ENCODE peak calls at places on chromosomes 5 and 9, in seven cellular contexts. A, E, U, I, W, C and S are unnamed samples.
A peak's percentile ranks its signal among the peaks of the same experiment; 100 is the strongest.

GRCh38 chr9:35972093-35972492 is 14.1 kb upstream of the OR2S2 start:
- DNase-seq in A (no peak), I (no peak), C (no peak), U (no peak), W (no peak), E (no peak), S (no peak)

GRCh38 chr9:130530932-130531331 is 48.4 kb upstream of the FUBP3 start:
- DNase-seq in A (peak; percentile 51), E (peak; percentile 54), U (no peak), I (no peak), C (no peak), W (peak; percentile 63), S (no peak)

GRCh38 chr9:110602281-110602680 is 22.7 kb upstream of the SVEP1 start:
- DNase-seq in C (no peak), I (no peak), U (no peak), E (no peak), W (no peak), A (no peak), S (no peak)

GRCh38 chr5:96012399-96012798 is 50.7 kb upstream of the ELL2 start:
- DNase-seq in I (no peak), C (no peak), E (no peak), U (no peak), W (no peak), A (no peak), S (no peak)

GRCh38 chr9:27090231-27090630 is 18.8 kb upstream of the TEK start:
- DNase-seq in A (no peak), E (no peak), I (no peak), C (no peak), W (no peak), U (no peak), S (no peak)

GRCh38 chr9:123343428-123344272 is 12.3 kb upstream of the CRB2 start:
- DNase-seq in I (no peak), W (no peak), E (no peak), A (no peak), U (no peak), C (no peak), S (no peak)

GRCh38 chr5:150516011-150516410 is 8.1 kb downstream of the NDST1 start:
- DNase-seq in C (no peak), A (peak; percentile 70), U (no peak), E (no peak), W (peak; percentile 90), I (no peak), S (peak; percentile 90)

GRCh38 chr9:75907329-75907728 is 16.9 kb downstream of the PCSK5 start:
- DNase-seq in A (no peak), U (no peak), E (no peak), W (peak; percentile 66), C (no peak), I (no peak), S (no peak)

GRCh38 chr5:173395257-173395932 is 67.2 kb upstream of the STC2 start:
- DNase-seq in I (peak; percentile 6), A (no peak), E (no peak), U (no peak), W (no peak), C (no peak), S (no peak)

GRCh38 chr5:38802125-38802524 is 43.7 kb upstream of the OSMR start:
- DNase-seq in C (no peak), A (no peak), U (no peak), I (no peak), W (no peak), E (no peak), S (no peak)

DNA sequence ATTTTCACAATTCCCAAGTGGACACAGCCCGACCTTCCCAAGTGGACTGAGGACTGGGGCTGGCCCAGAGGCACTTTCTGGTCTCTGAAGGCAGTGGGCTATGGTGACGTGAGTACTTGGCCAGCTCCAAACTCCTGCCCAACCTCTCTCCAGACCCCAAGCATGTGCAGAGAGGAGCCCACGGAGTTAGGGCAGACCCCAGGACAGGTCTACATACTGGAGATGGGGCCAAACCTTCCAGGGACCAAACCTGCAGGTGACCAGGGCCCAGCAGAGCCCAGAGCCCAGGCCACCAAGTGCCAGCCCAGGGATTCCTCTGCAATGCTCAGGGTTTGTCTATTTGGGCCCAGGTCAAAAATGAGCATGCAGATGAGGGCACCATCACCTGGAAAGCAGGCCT is 15.3 kb downstream of the BRD3 start:
- DNase-seq in I (no peak), W (no peak), C (no peak), A (no peak), E (no peak), U (peak; percentile 32), S (peak; percentile 1)
- H3K4me1 ChIP-seq in I (peaks cover 18% of the 10 kb centered on the region), W (peaks cover 34% of the 10 kb centered on the region), C (no peaks in the 10 kb centered on the region), A (peaks cover 18% of the 10 kb centered on the region), E (peaks cover 65% of the 10 kb centered on the region), U (peaks cover 37% of the 10 kb centered on the region), S (no peaks in the 10 kb centered on the region)

GRCh38 chr9:136092353-136092650 is 2.8 kb downstream of the NACC2 start:
- DNase-seq in U (no peak), A (no peak), I (no peak), C (no peak), W (no peak), E (peak; percentile 9), S (peak; percentile 9)

GRCh38 chr9:136091582-136092352 is 3.3 kb downstream of the NACC2 start:
- DNase-seq in U (no peak), W (no peak), C (no peak), A (no peak), E (peak; percentile 13), I (no peak), S (peak; percentile 5)

GRCh38 chr9:136093331-136093986 is 1.6 kb downstream of the NACC2 start:
- DNase-seq in W (no peak), C (no peak), E (peak; percentile 61), I (no peak), U (no peak), A (peak; percentile 57), S (no peak)

GRCh38 chr9:136093995-136094881 is 851 bp downstream of the NACC2 start:
- DNase-seq in A (peak; percentile 85), I (peak; percentile 32), C (peak; percentile 57), U (peak; percentile 91), W (peak; percentile 84), E (peak; percentile 88), S (peak; percentile 53)

DNA sequence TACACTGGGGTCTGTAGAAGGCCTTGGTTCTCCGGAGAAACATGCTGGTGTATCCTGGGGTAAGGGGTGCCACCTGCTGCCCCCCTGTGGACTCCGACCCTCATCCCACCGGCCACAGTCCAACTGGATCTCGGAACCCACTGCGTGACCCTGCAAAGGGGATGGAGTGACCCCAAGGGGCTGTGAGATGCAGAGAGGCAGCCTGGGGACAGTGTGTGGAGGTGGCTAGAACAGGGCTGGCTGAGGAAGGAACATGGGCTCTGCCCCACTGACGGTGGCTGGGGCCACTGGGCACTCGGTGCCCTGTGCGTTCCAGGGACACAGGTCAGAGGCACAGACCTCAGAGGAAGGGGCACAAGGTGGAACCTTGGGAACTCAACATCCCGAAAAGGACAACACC is 2.3 kb downstream of the NACC2 start:
- DNase-seq in I (no peak), E (peak; percentile 11), A (no peak), C (no peak), W (no peak), U (no peak), S (no peak)
- H3K4me1 ChIP-seq in I (peaks cover 54% of the 10 kb centered on the region), E (peaks cover 63% of the 10 kb centered on the region), A (peaks cover 50% of the 10 kb centered on the region), C (peaks cover 22% of the 10 kb centered on the region), W (peaks cover 17% of the 10 kb centered on the region), U (peaks cover 69% of the 10 kb centered on the region), S (peaks cover 15% of the 10 kb centered on the region)

GRCh38 chr5:158839638-158840037 is 260.1 kb downstream of the EBF1 start:
- DNase-seq in C (no peak), E (no peak), W (no peak), A (no peak), I (no peak), U (no peak), S (no peak)
- H3K4me1 ChIP-seq in C (no peaks in the 10 kb centered on the region), E (no peaks in the 10 kb centered on the region), W (no peaks in the 10 kb centered on the region), A (no peaks in the 10 kb centered on the region), I (no peaks in the 10 kb centered on the region), U (no peaks in the 10 kb centered on the region), S (no peaks in the 10 kb centered on the region)

DNA sequence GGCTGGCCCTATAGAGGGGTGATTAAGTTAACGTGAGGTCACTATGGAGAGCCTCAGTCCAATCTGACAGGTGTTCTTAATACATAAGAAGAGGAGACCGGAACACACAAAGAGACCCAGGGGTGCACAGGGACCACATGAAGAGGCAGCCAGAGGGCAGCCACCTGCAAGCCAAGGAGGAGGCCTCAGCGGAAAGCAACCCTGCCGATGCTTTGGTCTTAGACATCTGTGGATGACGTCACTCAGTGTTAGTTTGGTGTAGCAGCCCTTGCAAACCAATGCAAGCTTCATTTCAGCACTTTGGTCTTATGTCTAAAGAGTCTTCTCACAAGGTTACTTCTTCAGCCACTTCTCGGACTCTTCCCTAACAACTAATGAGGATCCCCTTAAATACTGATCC is 47.6 kb upstream of the GRHPR start:
- DNase-seq in E (no peak), A (no peak), U (peak; percentile 88), C (no peak), W (no peak), I (no peak), S (no peak)
- H3K4me1 ChIP-seq in E (no peaks in the 10 kb centered on the region), A (no peaks in the 10 kb centered on the region), U (peaks cover 55% of the 10 kb centered on the region), C (no peaks in the 10 kb centered on the region), W (no peaks in the 10 kb centered on the region), I (no peaks in the 10 kb centered on the region), S (peaks cover 6% of the 10 kb centered on the region)

DNA sequence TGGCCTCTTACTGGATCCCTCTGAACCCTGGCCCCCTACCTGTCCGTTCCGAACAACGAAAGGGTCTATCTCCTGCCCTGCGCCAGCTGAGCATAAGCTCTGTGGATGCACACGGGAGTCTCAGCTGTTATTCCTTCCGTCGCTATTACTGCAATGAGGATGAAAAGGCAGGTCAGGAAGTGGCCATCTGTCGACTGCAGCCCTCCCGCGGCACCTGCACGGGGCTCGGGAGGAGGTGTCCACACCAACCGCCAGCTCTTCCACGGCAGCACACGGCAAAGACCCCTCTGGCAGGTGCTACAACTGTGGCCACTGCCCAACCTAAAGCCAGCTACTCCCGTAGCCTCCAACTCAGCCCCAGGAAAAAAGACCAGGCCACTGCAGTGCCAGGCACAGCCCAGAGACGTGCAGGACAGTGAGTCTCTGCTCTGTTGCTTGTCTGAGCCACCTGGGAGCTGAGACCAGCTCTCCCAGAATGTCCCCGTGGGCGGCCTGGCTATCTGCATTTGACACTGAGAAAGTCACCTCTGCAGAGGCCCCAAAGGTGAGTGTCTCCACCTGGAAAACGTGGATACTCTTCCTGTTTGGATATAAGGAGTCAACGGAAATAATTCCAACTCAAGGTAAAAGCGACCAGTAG is 19.1 kb downstream of the CAMSAP1 start:
- DNase-seq in E (no peak), A (no peak), C (no peak), I (no peak), U (peak; percentile 47), W (no peak), S (no peak)
- H3K4me1 ChIP-seq in E (peaks cover 69% of the 10 kb centered on the region), A (peaks cover 27% of the 10 kb centered on the region), C (peaks cover 53% of the 10 kb centered on the region), I (peaks cover 43% of the 10 kb centered on the region), U (peaks cover 24% of the 10 kb centered on the region), W (peaks cover 47% of the 10 kb centered on the region), S (peaks cover 52% of the 10 kb centered on the region)